ENCODE peak calls at places on chromosome 17, in eight cellular contexts. One of them, this sample, is unnamed.

GRCh38 chr17:38750312-38751121 is 2.0 kb upstream of the PSMB3 start:
- DNase-seq in K562: no peak
- DNase-seq in upper lobe of left lung: no peak
- DNase-seq in spleen: peak
- DNase-seq in HCT116: no peak
- DNase-seq in GM12892: no peak
- DNase-seq in prostate gland: no peak
- DNase-seq in GM12891: no peak
- DNase-seq in this sample: no peak

GRCh38 chr17:45305532-45306087 is 11.2 kb downstream of the MAP3K14 start:
- DNase-seq in HCT116: no peak
- DNase-seq in K562: no peak
- DNase-seq in GM12891: no peak
- DNase-seq in upper lobe of left lung: no peak
- DNase-seq in GM12892: no peak
- DNase-seq in spleen: no peak
- DNase-seq in prostate gland: no peak
- DNase-seq in this sample: no peak

GRCh38 chr17:75323043-75323591 is 33.9 kb upstream of the SLC25A19 start:
- DNase-seq in prostate gland: peak
- DNase-seq in upper lobe of left lung: no peak
- DNase-seq in GM12892: no peak
- DNase-seq in K562: peak
- DNase-seq in GM12891: no peak
- DNase-seq in HCT116: peak
- DNase-seq in spleen: peak
- DNase-seq in this sample: peak

GRCh38 chr17:40952675-40953074 is 14.1 kb downstream of the KRT39 start:
- DNase-seq in spleen: no peak
- DNase-seq in GM12891: no peak
- DNase-seq in prostate gland: no peak
- DNase-seq in GM12892: no peak
- DNase-seq in HCT116: no peak
- DNase-seq in upper lobe of left lung: no peak
- DNase-seq in K562: no peak
- DNase-seq in this sample: no peak

GRCh38 chr17:7315570-7316243 is 547 bp upstream of the GPS2 start:
- DNase-seq in spleen: peak
- DNase-seq in HCT116: no peak
- DNase-seq in GM12891: peak
- DNase-seq in GM12892: no peak
- DNase-seq in prostate gland: no peak
- DNase-seq in upper lobe of left lung: peak
- DNase-seq in K562: no peak
- DNase-seq in this sample: peak

GRCh38 chr17:19753049-19753444 is 4.9 kb upstream of the ALDH3A1 start:
- DNase-seq in HCT116: peak
- DNase-seq in GM12891: no peak
- DNase-seq in spleen: peak
- DNase-seq in K562: no peak
- DNase-seq in upper lobe of left lung: no peak
- DNase-seq in prostate gland: peak
- DNase-seq in GM12892: no peak
- DNase-seq in this sample: peak

GRCh38 chr17:63859257-63859656 is 14.2 kb downstream of the CSH2 start:
- DNase-seq in GM12891: no peak
- DNase-seq in spleen: peak
- DNase-seq in HCT116: no peak
- DNase-seq in prostate gland: no peak
- DNase-seq in K562: no peak
- DNase-seq in upper lobe of left lung: no peak
- DNase-seq in GM12892: no peak
- DNase-seq in this sample: no peak

GRCh38 chr17:17313350-17313991 is 10.3 kb downstream of the NT5M start:
- DNase-seq in spleen: peak
- DNase-seq in HCT116: peak
- DNase-seq in upper lobe of left lung: no peak
- DNase-seq in K562: peak
- DNase-seq in GM12892: peak
- DNase-seq in prostate gland: peak
- DNase-seq in GM12891: peak
- DNase-seq in this sample: no peak

GRCh38 chr17:74792586-74792985 is 16.4 kb upstream of the NAT9 start:
- DNase-seq in upper lobe of left lung: no peak
- DNase-seq in GM12892: no peak
- DNase-seq in HCT116: no peak
- DNase-seq in prostate gland: no peak
- DNase-seq in spleen: no peak
- DNase-seq in K562: no peak
- DNase-seq in GM12891: no peak
- DNase-seq in this sample: no peak

GRCh38 chr17:19645608-19646250 is 2.8 kb upstream of the ALDH3A2 start:
- DNase-seq in spleen: no peak
- DNase-seq in GM12891: peak
- DNase-seq in K562: peak
- DNase-seq in HCT116: no peak
- DNase-seq in upper lobe of left lung: no peak
- DNase-seq in prostate gland: no peak
- DNase-seq in GM12892: peak
- DNase-seq in this sample: no peak

GRCh38 chr17:50642722-50643656 is 8.3 kb downstream of the ABCC3 start:
- DNase-seq in HCT116: no peak
- DNase-seq in K562: no peak
- DNase-seq in spleen: no peak
- DNase-seq in upper lobe of left lung: no peak
- DNase-seq in prostate gland: no peak
- DNase-seq in GM12891: no peak
- DNase-seq in GM12892: no peak
- DNase-seq in this sample: no peak

GRCh38 chr17:80277751-80278671 is 17.4 kb downstream of the RNF213 start:
- DNase-seq in HCT116: no peak
- DNase-seq in K562: no peak
- DNase-seq in GM12891: no peak
- DNase-seq in upper lobe of left lung: peak
- DNase-seq in prostate gland: peak
- DNase-seq in GM12892: no peak
- DNase-seq in spleen: no peak
- DNase-seq in this sample: peak

GRCh38 chr17:31700973-31701372 is 158.1 kb downstream of the COPRS start:
- DNase-seq in GM12892: no peak
- DNase-seq in prostate gland: no peak
- DNase-seq in HCT116: no peak
- DNase-seq in upper lobe of left lung: no peak
- DNase-seq in GM12891: no peak
- DNase-seq in spleen: no peak
- DNase-seq in K562: no peak
- DNase-seq in this sample: no peak

GRCh38 chr17:37710344-37710886 is 34.4 kb downstream of the HNF1B start:
- DNase-seq in spleen: no peak
- DNase-seq in GM12891: no peak
- DNase-seq in prostate gland: peak
- DNase-seq in GM12892: no peak
- DNase-seq in HCT116: peak
- DNase-seq in K562: peak
- DNase-seq in upper lobe of left lung: no peak
- DNase-seq in this sample: no peak

GRCh38 chr17:7548585-7549400 is at the start of gene TNFSF12:
- DNase-seq in K562: peak
- DNase-seq in HCT116: no peak
- DNase-seq in prostate gland: peak
- DNase-seq in GM12891: peak
- DNase-seq in upper lobe of left lung: peak
- DNase-seq in spleen: peak
- DNase-seq in GM12892: peak
- DNase-seq in this sample: peak

GRCh38 chr17:80195671-80196529 is 24.2 kb downstream of the SGSH start:
- DNase-seq in upper lobe of left lung: peak
- DNase-seq in prostate gland: no peak
- DNase-seq in HCT116: no peak
- DNase-seq in GM12891: peak
- DNase-seq in spleen: peak
- DNase-seq in GM12892: peak
- DNase-seq in K562: peak
- DNase-seq in this sample: no peak

GRCh38 chr17:80645706-80646325 is 101.2 kb downstream of the RPTOR start:
- DNase-seq in GM12892: no peak
- DNase-seq in K562: no peak
- DNase-seq in prostate gland: no peak
- DNase-seq in GM12891: no peak
- DNase-seq in HCT116: no peak
- DNase-seq in spleen: no peak
- DNase-seq in upper lobe of left lung: no peak
- DNase-seq in this sample: no peak

GRCh38 chr17:60102632-60103047 is 23.9 kb upstream of the HEATR6 start:
- DNase-seq in HCT116: no peak
- DNase-seq in upper lobe of left lung: peak
- DNase-seq in GM12891: no peak
- DNase-seq in spleen: peak
- DNase-seq in GM12892: no peak
- DNase-seq in K562: no peak
- DNase-seq in prostate gland: peak
- DNase-seq in this sample: no peak

GRCh38 chr17:5123343-5124124 is 7.7 kb downstream of the USP6 start:
- DNase-seq in GM12892: no peak
- DNase-seq in GM12891: no peak
- DNase-seq in prostate gland: no peak
- DNase-seq in spleen: peak
- DNase-seq in upper lobe of left lung: peak
- DNase-seq in HCT116: no peak
- DNase-seq in K562: no peak
- DNase-seq in this sample: no peak

GRCh38 chr17:549197-550040 is 165.2 kb downstream of the VPS53 start:
- DNase-seq in prostate gland: no peak
- DNase-seq in upper lobe of left lung: no peak
- DNase-seq in K562: no peak
- DNase-seq in GM12891: no peak
- DNase-seq in spleen: no peak
- DNase-seq in HCT116: no peak
- DNase-seq in GM12892: no peak
- DNase-seq in this sample: no peak

GRCh38 chr17:40345161-40346034 is 19.1 kb downstream of the GJD3 start:
- DNase-seq in prostate gland: peak
- DNase-seq in HCT116: no peak
- DNase-seq in K562: peak
- DNase-seq in upper lobe of left lung: peak
- DNase-seq in GM12892: no peak
- DNase-seq in spleen: peak
- DNase-seq in GM12891: no peak
- DNase-seq in this sample: no peak

GRCh38 chr17:18038149-18038850 is 668 bp downstream of the ATPAF2 start:
- DNase-seq in prostate gland: no peak
- DNase-seq in HCT116: no peak
- DNase-seq in GM12891: no peak
- DNase-seq in GM12892: peak
- DNase-seq in K562: no peak
- DNase-seq in upper lobe of left lung: no peak
- DNase-seq in spleen: no peak
- DNase-seq in this sample: no peak

GRCh38 chr17:3762922-3763776 is 37.8 kb downstream of the ITGAE start:
- DNase-seq in K562: no peak
- DNase-seq in upper lobe of left lung: no peak
- DNase-seq in spleen: no peak
- DNase-seq in GM12892: no peak
- DNase-seq in GM12891: peak
- DNase-seq in HCT116: no peak
- DNase-seq in prostate gland: no peak
- DNase-seq in this sample: no peak

GRCh38 chr17:77354721-77355455 is 214.1 kb downstream of the SEC14L1 start:
- DNase-seq in spleen: peak
- DNase-seq in HCT116: no peak
- DNase-seq in GM12891: no peak
- DNase-seq in K562: no peak
- DNase-seq in prostate gland: no peak
- DNase-seq in GM12892: no peak
- DNase-seq in upper lobe of left lung: no peak
- DNase-seq in this sample: no peak
- TF ChIP-seq POLR2AphosphoS5 in spleen: peak
- TF ChIP-seq POLR2AphosphoS5 in HCT116: no peak
- TF ChIP-seq POLR2AphosphoS5 in GM12891: no peak
- TF ChIP-seq POLR2AphosphoS5 in K562: no peak
- TF ChIP-seq POLR2AphosphoS5 in prostate gland: no peak
- TF ChIP-seq POLR2AphosphoS5 in GM12892: no peak
- TF ChIP-seq POLR2AphosphoS5 in upper lobe of left lung: no peak
- TF ChIP-seq POLR2AphosphoS5 in this sample: peak

DNA sequence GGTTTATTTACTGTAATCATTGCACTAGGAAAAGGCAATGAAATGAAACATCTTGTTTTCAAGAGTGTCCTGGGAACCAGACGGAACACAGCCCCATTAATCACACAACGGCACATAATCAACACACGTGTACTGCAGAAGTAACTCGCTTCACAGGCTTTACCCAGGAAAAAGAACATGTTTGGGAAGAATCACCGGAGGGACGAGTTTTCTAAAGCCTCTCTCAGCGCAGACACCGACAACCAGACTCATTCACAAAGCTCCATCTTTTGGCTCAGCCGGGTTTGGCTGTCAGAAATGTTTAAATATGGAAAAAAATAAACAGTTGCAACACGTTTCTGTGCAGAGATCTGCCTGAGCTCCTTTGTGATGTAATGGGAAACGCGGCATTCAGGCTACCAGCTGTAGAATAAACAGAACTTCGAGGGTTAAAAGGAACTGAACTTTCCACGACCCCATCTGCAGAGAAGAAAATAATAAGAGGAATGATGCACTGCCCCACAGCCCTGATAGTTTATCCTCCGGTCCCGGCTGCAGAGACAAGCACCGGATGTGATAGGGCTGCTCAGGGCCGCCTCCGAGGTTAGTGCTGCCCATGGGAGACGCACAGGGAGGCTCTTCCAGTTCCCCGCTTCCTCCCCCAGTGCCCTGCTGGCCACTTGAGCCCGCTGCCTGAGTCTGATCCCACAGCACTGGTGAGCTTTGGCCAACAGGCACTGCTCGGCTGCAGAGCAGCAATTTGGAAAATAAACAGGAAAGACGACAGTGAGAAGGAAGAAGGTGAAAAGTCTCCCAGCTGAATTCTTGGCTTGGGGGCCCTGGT is 119.8 kb downstream of the HIC1 start:
- DNase-seq in GM12891: no peak
- DNase-seq in prostate gland: peak
- DNase-seq in K562: no peak
- DNase-seq in GM12892: no peak
- DNase-seq in spleen: peak
- DNase-seq in upper lobe of left lung: peak
- DNase-seq in HCT116: no peak
- DNase-seq in this sample: no peak
- TF ChIP-seq POLR2A in GM12891: no peak
- TF ChIP-seq POLR2A in prostate gland: no peak
- TF ChIP-seq POLR2A in K562: no peak
- TF ChIP-seq POLR2A in GM12892: no peak
- TF ChIP-seq POLR2A in spleen: no peak
- TF ChIP-seq POLR2A in upper lobe of left lung: no peak
- TF ChIP-seq POLR2A in HCT116: no peak
- TF ChIP-seq POLR2A in this sample: no peak

GRCh38 chr17:16287563-16288027 is 65.7 kb downstream of the CENPV start:
- DNase-seq in GM12892: no peak
- DNase-seq in upper lobe of left lung: no peak
- DNase-seq in prostate gland: no peak
- DNase-seq in HCT116: no peak
- DNase-seq in K562: no peak
- DNase-seq in GM12891: no peak
- DNase-seq in spleen: no peak
- DNase-seq in this sample: no peak
- TF ChIP-seq POLR2AphosphoS5 in GM12892: no peak
- TF ChIP-seq POLR2AphosphoS5 in upper lobe of left lung: no peak
- TF ChIP-seq POLR2AphosphoS5 in prostate gland: no peak
- TF ChIP-seq POLR2AphosphoS5 in HCT116: no peak
- TF ChIP-seq POLR2AphosphoS5 in K562: no peak
- TF ChIP-seq POLR2AphosphoS5 in GM12891: no peak
- TF ChIP-seq POLR2AphosphoS5 in spleen: peak
- TF ChIP-seq POLR2AphosphoS5 in this sample: no peak

GRCh38 chr17:6254036-6254435 is 180.9 kb downstream of the AIPL1 start:
- DNase-seq in GM12892: no peak
- DNase-seq in HCT116: no peak
- DNase-seq in spleen: no peak
- DNase-seq in upper lobe of left lung: no peak
- DNase-seq in GM12891: no peak
- DNase-seq in prostate gland: no peak
- DNase-seq in K562: no peak
- DNase-seq in this sample: no peak
- TF ChIP-seq POLR2A in GM12892: no peak
- TF ChIP-seq POLR2A in HCT116: no peak
- TF ChIP-seq POLR2A in spleen: no peak
- TF ChIP-seq POLR2A in upper lobe of left lung: no peak
- TF ChIP-seq POLR2A in GM12891: no peak
- TF ChIP-seq POLR2A in prostate gland: no peak
- TF ChIP-seq POLR2A in K562: no peak
- TF ChIP-seq POLR2A in this sample: no peak